ENCODE peak calls at places on chromosomes 7 and 10, in ten cellular contexts. One of them, this sample, is unnamed.

GRCh38 chr7:134885967-134886352 is 100.3 kb upstream of the AGBL3 start:
- DNase-seq in A549: peak
- DNase-seq in thyroid gland: no peak
- DNase-seq in adrenal gland: no peak
- DNase-seq in right lobe of liver: no peak
- DNase-seq in foreskin keratinocyte: no peak
- DNase-seq in epithelial cell of prostate: no peak
- DNase-seq in cardiac muscle cell: peak
- DNase-seq in tibial artery: no peak
- DNase-seq in HCT116: no peak
- DNase-seq in this sample: peak

GRCh38 chr10:6068422-6068821 is 6.3 kb upstream of the IL2RA start:
- DNase-seq in A549: no peak
- DNase-seq in thyroid gland: no peak
- DNase-seq in adrenal gland: no peak
- DNase-seq in right lobe of liver: no peak
- DNase-seq in foreskin keratinocyte: no peak
- DNase-seq in epithelial cell of prostate: no peak
- DNase-seq in cardiac muscle cell: no peak
- DNase-seq in tibial artery: peak
- DNase-seq in HCT116: no peak
- DNase-seq in this sample: no peak

GRCh38 chr10:98030093-98030821 is at the start of gene CRTAC1:
- DNase-seq in A549: peak
- DNase-seq in thyroid gland: peak
- DNase-seq in adrenal gland: no peak
- DNase-seq in right lobe of liver: no peak
- DNase-seq in foreskin keratinocyte: no peak
- DNase-seq in epithelial cell of prostate: no peak
- DNase-seq in cardiac muscle cell: peak
- DNase-seq in tibial artery: peak
- DNase-seq in HCT116: no peak
- DNase-seq in this sample: no peak

GRCh38 chr10:3074145-3074665 is 6.9 kb downstream of the PFKP start:
- DNase-seq in A549: no peak
- DNase-seq in thyroid gland: no peak
- DNase-seq in adrenal gland: no peak
- DNase-seq in right lobe of liver: no peak
- DNase-seq in foreskin keratinocyte: peak
- DNase-seq in epithelial cell of prostate: peak
- DNase-seq in cardiac muscle cell: no peak
- DNase-seq in tibial artery: no peak
- DNase-seq in HCT116: no peak
- DNase-seq in this sample: peak

GRCh38 chr10:102465466-102465865 is 14.1 kb upstream of the C10orf95 start:
- DNase-seq in A549: no peak
- DNase-seq in thyroid gland: no peak
- DNase-seq in adrenal gland: no peak
- DNase-seq in right lobe of liver: no peak
- DNase-seq in foreskin keratinocyte: no peak
- DNase-seq in epithelial cell of prostate: no peak
- DNase-seq in cardiac muscle cell: no peak
- DNase-seq in tibial artery: no peak
- DNase-seq in HCT116: no peak
- DNase-seq in this sample: no peak

GRCh38 chr10:12221323-12222298 is 25.6 kb downstream of the CDC123 start:
- DNase-seq in A549: peak
- DNase-seq in thyroid gland: no peak
- DNase-seq in adrenal gland: no peak
- DNase-seq in right lobe of liver: no peak
- DNase-seq in foreskin keratinocyte: no peak
- DNase-seq in epithelial cell of prostate: no peak
- DNase-seq in cardiac muscle cell: peak
- DNase-seq in tibial artery: no peak
- DNase-seq in HCT116: peak
- DNase-seq in this sample: peak

GRCh38 chr7:66847879-66848810 is 72.9 kb upstream of the TMEM248 start:
- DNase-seq in A549: peak
- DNase-seq in thyroid gland: no peak
- DNase-seq in adrenal gland: no peak
- DNase-seq in right lobe of liver: no peak
- DNase-seq in foreskin keratinocyte: peak
- DNase-seq in epithelial cell of prostate: peak
- DNase-seq in cardiac muscle cell: peak
- DNase-seq in tibial artery: no peak
- DNase-seq in HCT116: no peak
- DNase-seq in this sample: peak

GRCh38 chr7:91784469-91784868 is 96.0 kb downstream of the MTERF1 start:
- DNase-seq in A549: peak
- DNase-seq in thyroid gland: no peak
- DNase-seq in adrenal gland: no peak
- DNase-seq in right lobe of liver: no peak
- DNase-seq in foreskin keratinocyte: peak
- DNase-seq in epithelial cell of prostate: peak
- DNase-seq in cardiac muscle cell: peak
- DNase-seq in tibial artery: no peak
- DNase-seq in HCT116: peak
- DNase-seq in this sample: peak

GRCh38 chr7:100545636-100546128 is 6.7 kb downstream of the AGFG2 start:
- DNase-seq in A549: peak
- DNase-seq in thyroid gland: peak
- DNase-seq in adrenal gland: peak
- DNase-seq in right lobe of liver: peak
- DNase-seq in foreskin keratinocyte: peak
- DNase-seq in epithelial cell of prostate: peak
- DNase-seq in cardiac muscle cell: peak
- DNase-seq in tibial artery: peak
- DNase-seq in HCT116: peak
- DNase-seq in this sample: peak

DNA sequence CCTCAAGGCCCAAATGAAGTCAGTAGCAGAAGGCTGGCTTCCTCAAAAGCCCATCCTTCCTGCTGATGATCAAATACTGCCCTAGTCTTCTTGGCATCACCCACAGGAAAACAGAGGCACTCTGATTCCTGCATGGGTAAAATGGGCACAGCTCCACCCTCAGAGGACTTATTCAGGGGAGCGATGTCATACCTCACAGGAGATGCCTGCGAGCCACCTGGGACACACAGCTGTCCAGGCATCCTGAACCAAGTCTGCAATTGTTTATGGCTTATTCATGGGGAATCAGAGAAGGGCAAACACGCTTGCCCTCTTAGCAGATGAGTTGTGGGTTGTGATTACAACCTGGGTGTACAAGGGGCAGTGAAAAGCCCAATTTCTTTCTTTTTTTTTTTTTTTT is 22.0 kb upstream of the LMTK2 start:
- DNase-seq in A549: no peak
- DNase-seq in thyroid gland: no peak
- DNase-seq in adrenal gland: no peak
- DNase-seq in right lobe of liver: no peak
- DNase-seq in foreskin keratinocyte: no peak
- DNase-seq in epithelial cell of prostate: no peak
- DNase-seq in cardiac muscle cell: no peak
- DNase-seq in tibial artery: no peak
- DNase-seq in HCT116: no peak
- DNase-seq in this sample: no peak
- H3K27ac ChIP-seq in A549: no peak
- H3K27ac ChIP-seq in thyroid gland: no peak
- H3K27ac ChIP-seq in adrenal gland: no peak
- H3K27ac ChIP-seq in right lobe of liver: no peak
- H3K27ac ChIP-seq in foreskin keratinocyte: no peak
- H3K27ac ChIP-seq in epithelial cell of prostate: peak
- H3K27ac ChIP-seq in cardiac muscle cell: peak
- H3K27ac ChIP-seq in tibial artery: no peak
- H3K27ac ChIP-seq in HCT116: no peak
- H3K27ac ChIP-seq in this sample: no peak

DNA sequence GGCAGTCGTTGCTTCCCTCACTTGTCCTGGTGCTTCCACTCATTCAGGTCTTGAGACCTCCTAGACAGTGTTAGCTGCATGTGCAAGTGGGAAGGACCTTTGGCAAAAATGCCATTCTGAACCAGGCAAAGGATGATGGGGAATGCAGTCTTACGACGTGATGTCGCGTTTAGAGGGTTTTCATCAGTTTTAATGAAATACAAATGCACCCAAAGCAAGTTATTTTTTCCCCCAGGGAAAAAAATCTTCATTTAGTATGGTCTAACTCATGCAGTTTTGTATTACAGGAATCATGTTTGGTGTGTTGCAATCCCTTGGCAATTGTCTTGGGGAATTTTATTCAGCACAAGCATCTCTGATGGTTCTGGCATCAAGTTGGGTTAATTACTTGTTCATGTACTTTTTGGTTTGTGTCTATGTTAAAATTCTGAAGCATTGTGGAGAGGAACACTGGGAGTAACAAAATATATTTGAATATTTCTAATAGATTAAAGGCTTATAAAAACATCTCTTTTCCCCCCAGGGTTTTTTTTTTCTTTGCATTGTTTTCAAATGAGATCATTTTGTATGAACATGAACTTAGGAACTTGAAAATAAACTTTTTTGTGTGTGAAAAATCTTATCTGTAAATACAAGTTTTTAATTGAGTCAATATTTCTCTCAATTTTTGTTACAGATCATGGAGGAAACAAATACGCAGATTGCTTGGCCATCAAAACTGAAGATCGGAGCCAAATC is 188.9 kb downstream of the BICC1 start:
- DNase-seq in A549: no peak
- DNase-seq in thyroid gland: no peak
- DNase-seq in adrenal gland: peak
- DNase-seq in right lobe of liver: no peak
- DNase-seq in foreskin keratinocyte: peak
- DNase-seq in epithelial cell of prostate: no peak
- DNase-seq in cardiac muscle cell: peak
- DNase-seq in tibial artery: no peak
- DNase-seq in HCT116: no peak
- DNase-seq in this sample: peak
- H3K27ac ChIP-seq in A549: peak
- H3K27ac ChIP-seq in thyroid gland: no peak
- H3K27ac ChIP-seq in adrenal gland: no peak
- H3K27ac ChIP-seq in right lobe of liver: no peak
- H3K27ac ChIP-seq in foreskin keratinocyte: no peak
- H3K27ac ChIP-seq in epithelial cell of prostate: no peak
- H3K27ac ChIP-seq in cardiac muscle cell: no peak
- H3K27ac ChIP-seq in tibial artery: peak
- H3K27ac ChIP-seq in HCT116: no peak
- H3K27ac ChIP-seq in this sample: no peak

GRCh38 chr7:816751-817671 is 15.3 kb upstream of the SUN1 start:
- DNase-seq in A549: peak
- DNase-seq in thyroid gland: no peak
- DNase-seq in adrenal gland: no peak
- DNase-seq in right lobe of liver: no peak
- DNase-seq in foreskin keratinocyte: no peak
- DNase-seq in epithelial cell of prostate: no peak
- DNase-seq in cardiac muscle cell: peak
- DNase-seq in tibial artery: no peak
- DNase-seq in HCT116: no peak
- DNase-seq in this sample: peak
- H3K27ac ChIP-seq in A549: peak
- H3K27ac ChIP-seq in thyroid gland: peak
- H3K27ac ChIP-seq in adrenal gland: no peak
- H3K27ac ChIP-seq in right lobe of liver: peak
- H3K27ac ChIP-seq in foreskin keratinocyte: peak
- H3K27ac ChIP-seq in epithelial cell of prostate: peak
- H3K27ac ChIP-seq in cardiac muscle cell: peak
- H3K27ac ChIP-seq in tibial artery: peak
- H3K27ac ChIP-seq in HCT116: peak
- H3K27ac ChIP-seq in this sample: peak

GRCh38 chr10:30554443-30554831 is 75.1 kb downstream of the LYZL2 start:
- DNase-seq in A549: no peak
- DNase-seq in thyroid gland: no peak
- DNase-seq in adrenal gland: no peak
- DNase-seq in right lobe of liver: no peak
- DNase-seq in foreskin keratinocyte: no peak
- DNase-seq in epithelial cell of prostate: no peak
- DNase-seq in cardiac muscle cell: no peak
- DNase-seq in tibial artery: no peak
- DNase-seq in HCT116: no peak
- DNase-seq in this sample: no peak
- H3K27ac ChIP-seq in A549: peak
- H3K27ac ChIP-seq in thyroid gland: peak
- H3K27ac ChIP-seq in adrenal gland: peak
- H3K27ac ChIP-seq in right lobe of liver: peak
- H3K27ac ChIP-seq in foreskin keratinocyte: no peak
- H3K27ac ChIP-seq in epithelial cell of prostate: no peak
- H3K27ac ChIP-seq in cardiac muscle cell: no peak
- H3K27ac ChIP-seq in tibial artery: peak
- H3K27ac ChIP-seq in HCT116: no peak
- H3K27ac ChIP-seq in this sample: no peak

GRCh38 chr7:117098457-117098856 is 145.2 kb downstream of the ST7 start:
- DNase-seq in A549: no peak
- DNase-seq in thyroid gland: no peak
- DNase-seq in adrenal gland: no peak
- DNase-seq in right lobe of liver: no peak
- DNase-seq in foreskin keratinocyte: peak
- DNase-seq in epithelial cell of prostate: peak
- DNase-seq in cardiac muscle cell: peak
- DNase-seq in tibial artery: no peak
- DNase-seq in HCT116: no peak
- DNase-seq in this sample: no peak
- H3K27ac ChIP-seq in A549: no peak
- H3K27ac ChIP-seq in thyroid gland: no peak
- H3K27ac ChIP-seq in adrenal gland: no peak
- H3K27ac ChIP-seq in right lobe of liver: no peak
- H3K27ac ChIP-seq in foreskin keratinocyte: no peak
- H3K27ac ChIP-seq in epithelial cell of prostate: peak
- H3K27ac ChIP-seq in cardiac muscle cell: no peak
- H3K27ac ChIP-seq in tibial artery: no peak
- H3K27ac ChIP-seq in HCT116: no peak
- H3K27ac ChIP-seq in this sample: no peak